ENCODE peak calls at places on chromosomes 16 and 17, in six cellular contexts. N is OCI-LY7; S is EL; V is RCC 7860; X is stimulated activated CD8-positive, alpha-beta memory T cell treated with anti-CD3 and anti-CD28 coated beads, Interleukin-4, amount 100 ng/mL, for 1 hour; O is IMR-90. B is an unnamed sample.
A peak's percentile ranks its signal among the peaks of the same experiment; 100 is the strongest.

GRCh38 chr16:29198731-29199521 is 207.6 kb downstream of the NPIPB11 start:
- DNase-seq in N (no peak), S (no peak), V (no peak), X (no peak), O (no peak), B (no peak)

GRCh38 chr16:56551796-56552738 is 12.8 kb upstream of the MT4 start:
- DNase-seq in N (peak; percentile 63), S (no peak), V (no peak), X (no peak), O (no peak), B (no peak)

GRCh38 chr16:4319454-4319853 is 3.6 kb downstream of the GLIS2 start:
- DNase-seq in N (peak; percentile 21), S (no peak), V (no peak), X (no peak), O (no peak), B (no peak)

GRCh38 chr17:74373838-74374606 is 6.7 kb downstream of the GPR142 start:
- DNase-seq in N (no peak), S (no peak), V (no peak), X (no peak), O (no peak), B (no peak)

GRCh38 chr16:55280622-55281021 is 43.4 kb upstream of the IRX6 start:
- DNase-seq in N (no peak), S (no peak), V (no peak), X (no peak), O (no peak), B (no peak)

GRCh38 chr17:82212331-82213250 is at the start of gene CCDC57:
- DNase-seq in N (peak; percentile 90), S (peak; percentile 79), V (peak; percentile 61), X (no peak), O (peak; percentile 68), B (peak; percentile 63)

GRCh38 chr16:84260766-84261165 is 21.0 kb upstream of the KCNG4 start:
- DNase-seq in N (no peak), S (no peak), V (no peak), X (no peak), O (no peak), B (no peak)

GRCh38 chr16:78463591-78463990 is 364.1 kb downstream of the WWOX start:
- DNase-seq in N (no peak), S (no peak), V (no peak), X (no peak), O (no peak), B (no peak)

GRCh38 chr16:57897053-57897784 is 73.7 kb downstream of the CNGB1 start:
- DNase-seq in N (no peak), S (no peak), V (no peak), X (no peak), O (no peak), B (no peak)

GRCh38 chr17:69908599-69909368 is 166.2 kb upstream of the KCNJ16 start:
- DNase-seq in N (no peak), S (no peak), V (no peak), X (no peak), O (no peak), B (no peak)

GRCh38 chr17:60392845-60393702 is 1.1 kb upstream of the USP32 start:
- DNase-seq in N (peak; percentile 19), S (peak; percentile 50), V (peak; percentile 61), X (no peak), O (peak; percentile 60), B (peak; percentile 72)

GRCh38 chr16:23172549-23172948 is 10.0 kb upstream of the SCNN1G start:
- DNase-seq in N (no peak), S (no peak), V (no peak), X (no peak), O (no peak), B (no peak)

GRCh38 chr17:9022553-9023388 is 1.5 kb downstream of the NTN1 start:
- DNase-seq in N (no peak), S (peak; percentile 5), V (no peak), X (no peak), O (no peak), B (no peak)

GRCh38 chr17:72600934-72601333 is 480.1 kb downstream of the SOX9 start:
- DNase-seq in N (no peak), S (peak; percentile 85), V (peak; percentile 64), X (no peak), O (peak; percentile 80), B (peak; percentile 59)

GRCh38 chr16:5769513-5769912 is 671.9 kb upstream of the EEF2KMT start:
- DNase-seq in N (no peak), S (no peak), V (no peak), X (no peak), O (no peak), B (no peak)

GRCh38 chr16:87598431-87598830 is 3.9 kb upstream of the JPH3 start:
- DNase-seq in N (no peak), S (no peak), V (no peak), X (no peak), O (peak; percentile 12), B (no peak)

GRCh38 chr16:69073181-69073669 is 32.2 kb upstream of the HAS3 start:
- DNase-seq in N (no peak), S (peak; percentile 94), V (peak; percentile 99), X (no peak), O (peak; percentile 92), B (peak; percentile 96)

GRCh38 chr16:20734056-20734455 is 7.6 kb downstream of the THUMPD1 start:
- DNase-seq in N (no peak), S (no peak), V (no peak), X (no peak), O (no peak), B (no peak)

GRCh38 chr16:67666538-67667433 is at the start of the genes C16orf86 and ENKD1:
- DNase-seq in N (peak; percentile 89), S (peak; percentile 80), V (peak; percentile 58), X (peak; percentile 66), O (peak; percentile 41), B (peak; percentile 64)

GRCh38 chr17:45147102-45147580 is 1.1 kb upstream of the HEXIM1 start:
- DNase-seq in N (peak; percentile 87), S (no peak), V (peak; percentile 49), X (no peak), O (peak; percentile 62), B (no peak)

GRCh38 chr17:82237083-82237745 is 8.4 kb downstream of the SLC16A3 start:
- DNase-seq in N (no peak), S (no peak), V (no peak), X (no peak), O (no peak), B (no peak)

GRCh38 chr17:13346996-13347762 is 254.6 kb downstream of the HS3ST3A1 start:
- DNase-seq in N (no peak), S (peak; percentile 95), V (peak; percentile 97), X (no peak), O (peak; percentile 98), B (peak; percentile 99)

GRCh38 chr17:3977387-3977786 is 13.2 kb upstream of the ATP2A3 start:
- DNase-seq in N (no peak), S (no peak), V (no peak), X (no peak), O (no peak), B (no peak)